ENCODE peak calls at places on chromosome 2, in eight cellular contexts. One of them, this sample, is unnamed.

GRCh38 chr2:43634604-43635306 is 2.3 kb upstream of the PLEKHH2 start:
- DNase-seq in fibroblast of lung: peak; percentile 94
- DNase-seq in stomach: no peak
- DNase-seq in lung: no peak
- DNase-seq in endodermal cell: no peak
- DNase-seq in tibial artery: no peak
- DNase-seq in WERI-Rb-1: no peak
- DNase-seq in HCT116: no peak
- DNase-seq in this sample: no peak

GRCh38 chr2:31269087-31269486 is 35.1 kb downstream of the EHD3 start:
- DNase-seq in fibroblast of lung: peak; percentile 51
- DNase-seq in stomach: no peak
- DNase-seq in lung: no peak
- DNase-seq in endodermal cell: no peak
- DNase-seq in tibial artery: no peak
- DNase-seq in WERI-Rb-1: no peak
- DNase-seq in HCT116: no peak
- DNase-seq in this sample: no peak

GRCh38 chr2:28750316-28751101 is 1.1 kb upstream of the PPP1CB start:
- DNase-seq in fibroblast of lung: peak; percentile 48
- DNase-seq in stomach: no peak
- DNase-seq in lung: no peak
- DNase-seq in endodermal cell: no peak
- DNase-seq in tibial artery: no peak
- DNase-seq in WERI-Rb-1: peak; percentile 30
- DNase-seq in HCT116: no peak
- DNase-seq in this sample: peak; percentile 41

GRCh38 chr2:3480352-3481010 is 38.9 kb downstream of the ADI1 start:
- DNase-seq in fibroblast of lung: no peak
- DNase-seq in stomach: peak; percentile 78
- DNase-seq in lung: no peak
- DNase-seq in endodermal cell: no peak
- DNase-seq in tibial artery: no peak
- DNase-seq in WERI-Rb-1: peak; percentile 86
- DNase-seq in HCT116: no peak
- DNase-seq in this sample: no peak

GRCh38 chr2:189179607-189179979 is at the start of gene COL5A2:
- DNase-seq in fibroblast of lung: peak; percentile 95
- DNase-seq in stomach: no peak
- DNase-seq in lung: no peak
- DNase-seq in endodermal cell: peak; percentile 80
- DNase-seq in tibial artery: peak; percentile 71
- DNase-seq in WERI-Rb-1: no peak
- DNase-seq in HCT116: no peak
- DNase-seq in this sample: no peak

GRCh38 chr2:182503886-182504285 is 77.0 kb upstream of the PDE1A start:
- DNase-seq in fibroblast of lung: peak; percentile 31
- DNase-seq in stomach: no peak
- DNase-seq in lung: no peak
- DNase-seq in endodermal cell: no peak
- DNase-seq in tibial artery: no peak
- DNase-seq in WERI-Rb-1: no peak
- DNase-seq in HCT116: no peak
- DNase-seq in this sample: no peak

GRCh38 chr2:138707424-138708074 is 72.6 kb downstream of the NXPH2 start:
- DNase-seq in fibroblast of lung: peak; percentile 96
- DNase-seq in stomach: no peak
- DNase-seq in lung: no peak
- DNase-seq in endodermal cell: no peak
- DNase-seq in tibial artery: no peak
- DNase-seq in WERI-Rb-1: no peak
- DNase-seq in HCT116: no peak
- DNase-seq in this sample: no peak

GRCh38 chr2:1731512-1731962 is 12.8 kb downstream of the PXDN start:
- DNase-seq in fibroblast of lung: peak; percentile 74
- DNase-seq in stomach: peak; percentile 25
- DNase-seq in lung: no peak
- DNase-seq in endodermal cell: peak; percentile 55
- DNase-seq in tibial artery: peak; percentile 80
- DNase-seq in WERI-Rb-1: peak; percentile 16
- DNase-seq in HCT116: no peak
- DNase-seq in this sample: no peak

GRCh38 chr2:126662623-126663022 is 6.7 kb downstream of the GYPC start:
- DNase-seq in fibroblast of lung: no peak
- DNase-seq in stomach: no peak
- DNase-seq in lung: no peak
- DNase-seq in endodermal cell: no peak
- DNase-seq in tibial artery: no peak
- DNase-seq in WERI-Rb-1: no peak
- DNase-seq in HCT116: no peak
- DNase-seq in this sample: no peak

DNA sequence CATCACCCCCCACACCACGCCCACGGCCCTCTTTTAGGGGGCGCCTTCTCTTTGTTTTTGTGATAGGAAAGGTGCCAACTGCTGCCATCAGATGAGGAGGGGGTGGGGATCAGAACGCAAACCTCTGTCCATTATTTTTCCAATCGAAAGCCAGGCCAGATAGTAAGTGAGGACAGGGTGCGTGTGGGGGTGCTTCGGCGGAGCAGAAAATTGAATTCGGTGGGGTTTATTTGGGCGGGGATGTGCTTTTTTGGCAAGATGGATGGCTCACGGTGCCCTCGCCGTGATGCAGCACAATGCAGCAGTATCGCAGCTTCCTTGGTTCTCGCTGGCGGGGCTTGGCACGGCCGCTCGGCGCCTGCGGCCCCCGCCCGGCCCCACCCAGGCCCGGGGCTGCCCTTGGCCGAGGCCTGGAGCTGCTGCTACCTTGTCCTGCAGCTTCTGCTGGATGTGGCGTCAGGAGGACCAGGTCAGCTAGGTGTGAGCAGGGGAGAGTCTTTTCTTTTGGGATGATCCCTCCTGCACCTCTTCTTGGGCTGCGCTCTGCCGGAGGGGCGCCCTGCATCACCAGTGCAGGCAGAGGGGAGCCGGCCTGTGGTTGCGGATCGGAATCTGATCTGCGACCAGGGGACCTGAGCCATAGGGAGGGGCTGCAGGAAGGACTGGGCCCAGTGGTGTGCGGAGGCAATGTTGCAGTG is 1.3 kb downstream of the SPTBN1 start:
- DNase-seq in fibroblast of lung: peak; percentile 17
- DNase-seq in stomach: peak; percentile 39
- DNase-seq in lung: no peak
- DNase-seq in endodermal cell: peak; percentile 85
- DNase-seq in tibial artery: no peak
- DNase-seq in WERI-Rb-1: peak; percentile 67
- DNase-seq in HCT116: no peak
- DNase-seq in this sample: no peak
- H3K27ac ChIP-seq in fibroblast of lung: peak overlapping the region; percentile 70
- H3K27ac ChIP-seq in stomach: peak overlapping the region; percentile 94
- H3K27ac ChIP-seq in lung: peak overlapping the region; percentile 94
- H3K27ac ChIP-seq in endodermal cell: no peak overlapping the region
- H3K27ac ChIP-seq in tibial artery: peak overlapping the region; percentile 94
- H3K27ac ChIP-seq in WERI-Rb-1: peak overlapping the region; percentile 54
- H3K27ac ChIP-seq in HCT116: peak overlapping the region; percentile 59
- H3K27ac ChIP-seq in this sample: no peak overlapping the region

GRCh38 chr2:195575879-195576391 is 81.1 kb upstream of the SLC39A10 start:
- DNase-seq in fibroblast of lung: peak; percentile 85
- DNase-seq in stomach: no peak
- DNase-seq in lung: no peak
- DNase-seq in endodermal cell: no peak
- DNase-seq in tibial artery: no peak
- DNase-seq in WERI-Rb-1: no peak
- DNase-seq in HCT116: peak; percentile 24
- DNase-seq in this sample: no peak

GRCh38 chr2:195582188-195582587 is 74.8 kb upstream of the SLC39A10 start:
- DNase-seq in fibroblast of lung: no peak
- DNase-seq in stomach: no peak
- DNase-seq in lung: no peak
- DNase-seq in endodermal cell: no peak
- DNase-seq in tibial artery: no peak
- DNase-seq in WERI-Rb-1: no peak
- DNase-seq in HCT116: no peak
- DNase-seq in this sample: no peak

GRCh38 chr2:195575021-195575420 is 82.0 kb upstream of the SLC39A10 start:
- DNase-seq in fibroblast of lung: no peak
- DNase-seq in stomach: no peak
- DNase-seq in lung: no peak
- DNase-seq in endodermal cell: no peak
- DNase-seq in tibial artery: no peak
- DNase-seq in WERI-Rb-1: no peak
- DNase-seq in HCT116: no peak
- DNase-seq in this sample: no peak

GRCh38 chr2:195574305-195574704 is 82.7 kb upstream of the SLC39A10 start:
- DNase-seq in fibroblast of lung: no peak
- DNase-seq in stomach: no peak
- DNase-seq in lung: no peak
- DNase-seq in endodermal cell: no peak
- DNase-seq in tibial artery: no peak
- DNase-seq in WERI-Rb-1: no peak
- DNase-seq in HCT116: no peak
- DNase-seq in this sample: no peak

DNA sequence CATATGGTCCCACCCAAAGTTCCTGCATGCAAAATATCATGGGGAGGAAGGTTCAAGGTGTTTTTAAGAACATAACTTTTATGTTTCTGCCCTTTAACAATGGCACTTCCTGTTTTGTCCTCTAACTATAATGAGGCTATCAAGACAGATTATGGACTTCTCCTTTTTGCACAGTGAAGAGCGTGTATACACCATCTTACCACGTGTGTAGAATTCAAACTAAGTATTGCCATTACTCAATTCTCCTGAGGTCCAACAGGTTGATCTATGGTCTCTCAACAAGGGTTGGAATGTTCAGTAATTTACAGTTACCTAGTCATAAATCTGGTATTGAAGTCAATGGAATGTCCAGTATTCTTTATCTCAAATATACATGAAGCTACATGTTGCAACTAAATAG is 76.9 kb upstream of the SLC39A10 start:
- DNase-seq in fibroblast of lung: no peak
- DNase-seq in stomach: no peak
- DNase-seq in lung: no peak
- DNase-seq in endodermal cell: no peak
- DNase-seq in tibial artery: no peak
- DNase-seq in WERI-Rb-1: no peak
- DNase-seq in HCT116: no peak
- DNase-seq in this sample: peak; percentile 64
- TF ChIP-seq CTCF in fibroblast of lung: no peak
- TF ChIP-seq CTCF in stomach: no peak
- TF ChIP-seq CTCF in lung: no peak
- TF ChIP-seq CTCF in endodermal cell: no peak
- TF ChIP-seq CTCF in tibial artery: no peak
- TF ChIP-seq CTCF in WERI-Rb-1: no peak
- TF ChIP-seq CTCF in HCT116: no peak
- TF ChIP-seq CTCF in this sample: no peak

GRCh38 chr2:226001716-226002115 is 602.2 kb downstream of the NYAP2 start:
- DNase-seq in fibroblast of lung: peak; percentile 41
- DNase-seq in stomach: no peak
- DNase-seq in lung: no peak
- DNase-seq in endodermal cell: no peak
- DNase-seq in tibial artery: no peak
- DNase-seq in WERI-Rb-1: no peak
- DNase-seq in HCT116: no peak
- DNase-seq in this sample: no peak

GRCh38 chr2:225998125-225998524 is 598.6 kb downstream of the NYAP2 start:
- DNase-seq in fibroblast of lung: no peak
- DNase-seq in stomach: no peak
- DNase-seq in lung: no peak
- DNase-seq in endodermal cell: no peak
- DNase-seq in tibial artery: no peak
- DNase-seq in WERI-Rb-1: no peak
- DNase-seq in HCT116: no peak
- DNase-seq in this sample: no peak

GRCh38 chr2:225999692-226000091 is 600.2 kb downstream of the NYAP2 start:
- DNase-seq in fibroblast of lung: peak; percentile 47
- DNase-seq in stomach: no peak
- DNase-seq in lung: no peak
- DNase-seq in endodermal cell: no peak
- DNase-seq in tibial artery: no peak
- DNase-seq in WERI-Rb-1: no peak
- DNase-seq in HCT116: no peak
- DNase-seq in this sample: no peak

GRCh38 chr2:225998653-225999052 is 599.1 kb downstream of the NYAP2 start:
- DNase-seq in fibroblast of lung: no peak
- DNase-seq in stomach: no peak
- DNase-seq in lung: no peak
- DNase-seq in endodermal cell: no peak
- DNase-seq in tibial artery: no peak
- DNase-seq in WERI-Rb-1: no peak
- DNase-seq in HCT116: no peak
- DNase-seq in this sample: no peak

GRCh38 chr2:226002438-226002837 is 602.9 kb downstream of the NYAP2 start:
- DNase-seq in fibroblast of lung: peak; percentile 80
- DNase-seq in stomach: no peak
- DNase-seq in lung: no peak
- DNase-seq in endodermal cell: no peak
- DNase-seq in tibial artery: no peak
- DNase-seq in WERI-Rb-1: no peak
- DNase-seq in HCT116: peak; percentile 46
- DNase-seq in this sample: peak; percentile 79
- H3K27ac ChIP-seq in fibroblast of lung: peak overlapping the region; percentile 54
- H3K27ac ChIP-seq in stomach: no peak overlapping the region
- H3K27ac ChIP-seq in lung: no peak overlapping the region
- H3K27ac ChIP-seq in endodermal cell: no peak overlapping the region
- H3K27ac ChIP-seq in tibial artery: no peak overlapping the region
- H3K27ac ChIP-seq in WERI-Rb-1: no peak overlapping the region
- H3K27ac ChIP-seq in HCT116: no peak overlapping the region
- H3K27ac ChIP-seq in this sample: peak overlapping the region; percentile 54

GRCh38 chr2:105974800-105975199 is 219.3 kb downstream of the UXS1 start:
- DNase-seq in fibroblast of lung: no peak
- DNase-seq in stomach: no peak
- DNase-seq in lung: no peak
- DNase-seq in endodermal cell: no peak
- DNase-seq in tibial artery: no peak
- DNase-seq in WERI-Rb-1: no peak
- DNase-seq in HCT116: no peak
- DNase-seq in this sample: no peak

GRCh38 chr2:105972226-105972625 is 221.9 kb downstream of the UXS1 start:
- DNase-seq in fibroblast of lung: no peak
- DNase-seq in stomach: no peak
- DNase-seq in lung: no peak
- DNase-seq in endodermal cell: no peak
- DNase-seq in tibial artery: no peak
- DNase-seq in WERI-Rb-1: no peak
- DNase-seq in HCT116: no peak
- DNase-seq in this sample: no peak

DNA sequence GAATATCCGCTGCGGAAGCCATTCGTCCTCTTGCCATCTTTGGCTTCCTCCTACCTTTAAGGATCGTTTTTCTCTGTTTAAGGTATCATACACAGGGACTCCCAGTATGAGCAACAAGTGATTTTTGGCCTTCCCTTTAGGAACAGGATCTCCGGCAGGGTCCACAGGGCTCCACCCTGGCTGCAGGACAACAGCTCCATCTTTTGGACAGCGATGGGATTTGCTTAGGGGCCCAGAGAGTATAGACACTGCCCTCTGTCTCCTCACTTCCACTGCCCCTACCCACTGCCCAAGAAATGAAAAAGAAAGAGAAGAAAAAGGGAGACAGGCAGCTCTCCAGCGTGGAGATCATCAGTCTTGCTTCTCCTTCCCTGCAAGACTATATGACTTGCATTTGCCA is 224.5 kb downstream of the UXS1 start:
- DNase-seq in fibroblast of lung: no peak
- DNase-seq in stomach: no peak
- DNase-seq in lung: no peak
- DNase-seq in endodermal cell: peak; percentile 92
- DNase-seq in tibial artery: no peak
- DNase-seq in WERI-Rb-1: peak; percentile 65
- DNase-seq in HCT116: peak; percentile 27
- DNase-seq in this sample: peak; percentile 21
- TF ChIP-seq CTCF in fibroblast of lung: peak; percentile 15
- TF ChIP-seq CTCF in stomach: no peak
- TF ChIP-seq CTCF in lung: no peak
- TF ChIP-seq CTCF in endodermal cell: peak; percentile 95
- TF ChIP-seq CTCF in tibial artery: no peak
- TF ChIP-seq CTCF in WERI-Rb-1: peak; percentile 91
- TF ChIP-seq CTCF in HCT116: peak; percentile 61
- TF ChIP-seq CTCF in this sample: peak; percentile 22

This sample was measured in HL-60.